ENCODE peak calls at places on chromosomes 3 and 15, in nine cellular contexts. N is lung microvascular endothelial cell, E is AG08395, B is body of pancreas, O is MM.1S, Z is memory B cell, P is pons, F is mesothelial cell of epicardium, D is HFF-Myc. S is an unnamed sample.

GRCh38 chr3:39101022-39101689 is 6.3 kb downstream of the GORASP1 start:
- DNase-seq in P (no peak), O (peak), B (peak), Z (no peak), E (peak), F (no peak), D (no peak), N (peak), S (peak)

GRCh38 chr3:31004025-31004678 is 109.7 kb upstream of the GADL1 start:
- DNase-seq in D (peak), N (peak), E (peak), F (no peak), B (peak), P (no peak), O (no peak), Z (no peak), S (no peak)

GRCh38 chr15:69094124-69095030 is 66.1 kb upstream of the GLCE start:
- DNase-seq in N (no peak), F (no peak), Z (no peak), O (no peak), B (no peak), E (no peak), P (peak), D (no peak), S (peak)

GRCh38 chr15:39625856-39626255 is 45.0 kb downstream of the THBS1 start:
- DNase-seq in E (no peak), F (no peak), P (no peak), D (no peak), N (peak), O (no peak), Z (no peak), B (no peak), S (no peak)

GRCh38 chr3:187744169-187745151 is 808 bp downstream of the BCL6 start:
- DNase-seq in P (peak), Z (peak), F (no peak), D (no peak), B (peak), N (peak), O (peak), E (no peak), S (peak)

GRCh38 chr15:59200560-59200959 is 6.1 kb upstream of the LDHAL6B start:
- DNase-seq in E (no peak), O (no peak), B (no peak), D (no peak), Z (no peak), F (no peak), N (no peak), P (no peak), S (no peak)

GRCh38 chr3:196966526-196967401 is 1.9 kb downstream of the PIGZ start:
- DNase-seq in P (no peak), E (no peak), D (no peak), Z (no peak), N (no peak), F (no peak), B (no peak), O (no peak), S (no peak)

GRCh38 chr3:81485444-81485865 is 276.0 kb downstream of the GBE1 start:
- DNase-seq in Z (no peak), N (peak), B (peak), F (no peak), D (no peak), O (peak), P (peak), E (peak), S (no peak)

GRCh38 chr15:65194826-65195541 is 9.8 kb upstream of the CLPX start:
- DNase-seq in E (no peak), P (no peak), Z (no peak), O (no peak), D (no peak), F (no peak), B (peak), N (no peak), S (peak)

GRCh38 chr15:76337739-76338554 is 1.4 kb downstream of the ISL2 start:
- DNase-seq in P (no peak), Z (peak), F (no peak), N (no peak), E (no peak), D (no peak), O (no peak), B (no peak), S (no peak)

S was measured in NCI-H69.